ENCODE peak calls at places on chromosomes 1 and 21, in six cellular contexts. R is IMR-90, G is cardiac muscle cell, J is esophagus muscularis mucosa, T is lower lobe of right lung, O is heart right ventricle. P is an unnamed sample. For H3K4me1 and H3K9me3, the result is how much of the 10 kb centered on the place peaks cover.

GRCh38 chr21:15731243-15731613 is 1.4 kb downstream of the USP25 start:
- DNase-seq in G (no peak), O (no peak), R (no peak), T (no peak), J (no peak), P (no peak)

GRCh38 chr21:32114434-32115063 is 164.3 kb downstream of the MIS18A start:
- DNase-seq in T (no peak), G (no peak), R (no peak), O (no peak), J (no peak), P (no peak)

GRCh38 chr1:173002891-173003582 is 47.7 kb downstream of the TNFSF18 start:
- DNase-seq in R (peak), O (no peak), G (peak), J (no peak), T (no peak), P (no peak)

GRCh38 chr1:225653463-225654276 is 747 bp upstream of the ENAH start:
- DNase-seq in R (peak), J (peak), T (peak), G (peak), O (peak), P (no peak)

GRCh38 chr1:225654688-225655508 is 2.0 kb upstream of the ENAH start:
- DNase-seq in G (no peak), R (no peak), T (no peak), O (no peak), J (no peak), P (no peak)

GRCh38 chr1:161838885-161839284 is 72.8 kb downstream of the ATF6 start:
- DNase-seq in G (no peak), J (no peak), O (no peak), T (no peak), R (no peak), P (no peak)

GRCh38 chr1:209326876-209327275 is 256.6 kb upstream of the CAMK1G start:
- DNase-seq in T (no peak), R (no peak), O (no peak), J (no peak), G (no peak), P (no peak)

GRCh38 chr21:14598065-14598464 is 52.0 kb upstream of the SAMSN1 start:
- DNase-seq in G (no peak), T (no peak), O (no peak), R (no peak), J (no peak), P (no peak)

GRCh38 chr1:81220614-81221071 is 580.1 kb upstream of the ADGRL2 start:
- DNase-seq in J (no peak), R (no peak), T (peak), G (no peak), O (no peak), P (no peak)

GRCh38 chr1:222663535-222663934 is 45.6 kb downstream of the MIA3 start:
- DNase-seq in T (no peak), J (no peak), R (no peak), O (no peak), G (no peak), P (no peak)

GRCh38 chr1:231983266-231984193 is 356.9 kb downstream of the DISC1 start:
- DNase-seq in R (no peak), T (no peak), O (no peak), G (no peak), J (no peak), P (no peak)

GRCh38 chr1:206012086-206012859 is 9.1 kb upstream of the RAB7B start:
- DNase-seq in T (peak), G (no peak), O (peak), R (no peak), J (no peak), P (no peak)

GRCh38 chr1:167564592-167564991 is 11.0 kb upstream of the CREG1 start:
- DNase-seq in G (peak), O (no peak), J (no peak), R (no peak), T (peak), P (no peak)

GRCh38 chr21:16194851-16195251 is 465.1 kb downstream of the USP25 start:
- DNase-seq in J (no peak), T (no peak), O (no peak), R (peak), G (peak), P (no peak)

GRCh38 chr1:37434292-37434907 is 40.0 kb upstream of the ZC3H12A start:
- DNase-seq in T (peak), J (no peak), O (peak), R (peak), G (peak), P (peak)

GRCh38 chr1:150972417-150972940 is 2.2 kb downstream of the CERS2 start:
- DNase-seq in J (no peak), R (no peak), G (no peak), T (no peak), O (no peak), P (no peak)

GRCh38 chr1:155093938-155094621 is 15.4 kb downstream of the EFNA3 start:
- DNase-seq in O (peak), G (peak), R (peak), J (no peak), T (no peak), P (no peak)

GRCh38 chr1:84619383-84620093 is 45.3 kb upstream of the CTBS start:
- DNase-seq in R (peak), O (no peak), J (no peak), T (no peak), G (peak), P (no peak)

GRCh38 chr1:180381184-180381580 is 121.2 kb downstream of the ACBD6 start:
- DNase-seq in O (no peak), J (no peak), R (no peak), G (no peak), T (no peak), P (no peak)

GRCh38 chr1:165900576-165901380 is 73.4 kb downstream of the UCK2 start:
- DNase-seq in O (no peak), J (no peak), R (no peak), T (no peak), G (peak), P (no peak)

GRCh38 chr1:93576346-93576745 is 105.3 kb downstream of the BCAR3 start:
- DNase-seq in G (no peak), T (no peak), R (no peak), O (peak), J (peak), P (no peak)

GRCh38 chr1:41239988-41240610 is 2.0 kb downstream of the SCMH1 start:
- DNase-seq in R (peak), O (no peak), J (no peak), T (no peak), G (peak), P (no peak)

GRCh38 chr1:89724369-89725015 is 91.6 kb downstream of the LRRC8C start:
- DNase-seq in G (peak), R (peak), T (no peak), J (no peak), O (peak), P (no peak)

GRCh38 chr1:27116210-27116609 is 38.7 kb downstream of the SLC9A1 start:
- DNase-seq in R (no peak), G (peak), O (no peak), J (no peak), T (no peak), P (no peak)

GRCh38 chr21:46621457-46622182 is 13.9 kb upstream of the PRMT2 start:
- DNase-seq in T (no peak), R (no peak), J (no peak), O (no peak), G (no peak), P (no peak)

GRCh38 chr1:70542856-70543255 is 131.8 kb downstream of the CTH start:
- DNase-seq in T (no peak), R (no peak), G (no peak), J (no peak), O (no peak), P (no peak)

GRCh38 chr1:207398986-207399385 is 55.1 kb upstream of the CR2 start:
- DNase-seq in T (no peak), J (no peak), O (no peak), G (no peak), R (no peak), P (no peak)

DNA sequence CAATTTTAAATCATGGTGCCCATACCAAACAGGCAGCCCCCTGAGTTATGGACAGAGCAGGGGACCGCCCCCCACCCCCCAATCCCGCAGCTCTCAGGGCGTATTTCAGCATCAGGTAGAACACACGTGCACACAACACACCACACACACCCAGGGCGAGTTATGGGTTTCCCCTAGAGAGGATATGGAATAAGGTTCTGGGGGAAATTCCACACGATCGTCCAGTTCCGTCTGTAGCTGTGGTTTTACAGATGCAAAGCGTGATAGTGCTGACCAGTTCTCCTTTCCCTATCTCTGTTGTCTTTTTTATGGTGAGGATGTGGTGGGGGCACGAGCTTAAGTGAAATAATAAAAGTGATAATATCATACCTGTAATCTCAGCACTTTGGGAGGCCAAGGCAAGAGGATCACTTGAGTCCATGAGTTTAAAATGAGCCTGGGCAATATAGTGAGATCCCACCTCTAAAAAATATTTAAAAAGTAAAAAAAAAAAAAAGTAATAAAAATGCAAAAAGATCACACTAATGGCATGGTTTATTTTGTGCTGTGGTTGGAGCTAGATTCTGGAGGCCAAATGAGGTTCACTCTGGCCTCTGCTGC is 25.1 kb downstream of the C2CD2 start:
- DNase-seq in G (no peak), J (no peak), R (no peak), T (no peak), O (no peak), P (no peak)
- H3K27ac ChIP-seq in G (no peak), J (no peak), R (no peak), T (peak), O (no peak), P (no peak)

GRCh38 chr1:197914510-197914909 is 2.7 kb upstream of the LHX9 start:
- DNase-seq in G (no peak), J (no peak), O (no peak), R (no peak), T (no peak), P (no peak)
- H3K4me1 ChIP-seq in G (under half), J (half or more), O (under half), R (under half), T (half or more), P (half or more)

GRCh38 chr1:46546210-46546609 is 5.2 kb downstream of the KNCN start:
- DNase-seq in J (no peak), T (no peak), G (no peak), R (no peak), O (no peak), P (no peak)
- H3K9me3 ChIP-seq in J (under half), T (under half), G (under half), R (under half), O (under half), P (under half)

GRCh38 chr21:45304945-45305344 is 17.2 kb upstream of the POFUT2 start:
- DNase-seq in G (no peak), J (no peak), O (no peak), T (peak), R (no peak), P (no peak)
- H3K27ac ChIP-seq in G (no peak), J (peak), O (no peak), T (no peak), R (no peak), P (no peak)